ENCODE peak calls at places on chromosomes 6 and 20, in seven cellular contexts. A, S, U, O, L, M and P are unnamed samples. For H3K4me1, the result is how much of the 10 kb centered on the place peaks cover.

GRCh38 chr6:100342830-100343229 is 121.9 kb downstream of the SIM1 start:
- DNase-seq in A (no peak), S (peak), U (no peak), O (no peak), L (peak), M (no peak), P (no peak)

GRCh38 chr20:57378646-57379262 is 12.4 kb upstream of the RBM38 start:
- DNase-seq in A (no peak), S (no peak), U (no peak), O (no peak), L (no peak), M (no peak), P (no peak)

GRCh38 chr20:24780648-24781047 is 168.4 kb upstream of the CST7 start:
- DNase-seq in A (no peak), S (no peak), U (peak), O (no peak), L (no peak), M (no peak), P (peak)

GRCh38 chr6:53056273-53056672 is 8.9 kb upstream of the FBXO9 start:
- DNase-seq in A (no peak), S (no peak), U (no peak), O (no peak), L (no peak), M (no peak), P (no peak)

GRCh38 chr6:78942451-78942850 is 75.1 kb downstream of the IRAK1BP1 start:
- DNase-seq in A (no peak), S (peak), U (no peak), O (no peak), L (no peak), M (no peak), P (no peak)

GRCh38 chr6:154995241-154996162 is at the start of gene TIAM2:
- DNase-seq in A (peak), S (peak), U (peak), O (no peak), L (peak), M (no peak), P (no peak)

GRCh38 chr20:1336699-1337387 is 7.9 kb upstream of the SDCBP2 start:
- DNase-seq in A (peak), S (peak), U (peak), O (no peak), L (no peak), M (no peak), P (no peak)

GRCh38 chr6:36025932-36026327 is 1.5 kb upstream of the SLC26A8 start:
- DNase-seq in A (no peak), S (no peak), U (peak), O (peak), L (peak), M (no peak), P (no peak)

GRCh38 chr20:49633643-49634042 is 65.7 kb upstream of the PTGIS start:
- DNase-seq in A (no peak), S (no peak), U (no peak), O (no peak), L (no peak), M (no peak), P (no peak)

GRCh38 chr20:4944918-4945317 is 56.4 kb downstream of the SLC23A2 start:
- DNase-seq in A (no peak), S (peak), U (no peak), O (no peak), L (no peak), M (no peak), P (no peak)

GRCh38 chr20:49680475-49680874 is 33.2 kb downstream of the B4GALT5 start:
- DNase-seq in A (no peak), S (no peak), U (no peak), O (no peak), L (no peak), M (no peak), P (no peak)

GRCh38 chr6:169854813-169855212 is 103.4 kb downstream of the ERMARD start:
- DNase-seq in A (no peak), S (no peak), U (no peak), O (no peak), L (no peak), M (no peak), P (no peak)

GRCh38 chr20:2470051-2470431 is 548 bp downstream of the SNRPB start:
- DNase-seq in A (no peak), S (peak), U (no peak), O (no peak), L (peak), M (peak), P (peak)

GRCh38 chr6:33276864-33277662 is at the start of gene B3GALT4:
- DNase-seq in A (peak), S (peak), U (peak), O (no peak), L (peak), M (peak), P (peak)

GRCh38 chr6:76684881-76685280 is 612.4 kb upstream of the IMPG1 start:
- DNase-seq in A (no peak), S (no peak), U (peak), O (peak), L (peak), M (no peak), P (no peak)

GRCh38 chr6:154247119-154247814 is 109.3 kb downstream of the IPCEF1 start:
- DNase-seq in A (no peak), S (peak), U (peak), O (no peak), L (peak), M (no peak), P (no peak)

GRCh38 chr6:72261554-72261953 is 360.3 kb upstream of the KCNQ5 start:
- DNase-seq in A (no peak), S (no peak), U (no peak), O (no peak), L (no peak), M (no peak), P (no peak)

GRCh38 chr6:22680950-22681349 is 111.6 kb downstream of the HDGFL1 start:
- DNase-seq in A (no peak), S (no peak), U (no peak), O (no peak), L (no peak), M (no peak), P (no peak)

GRCh38 chr6:21596379-21597242 is 3.1 kb downstream of the SOX4 start:
- DNase-seq in A (peak), S (peak), U (peak), O (no peak), L (peak), M (no peak), P (peak)

GRCh38 chr20:2137552-2138201 is 36.0 kb downstream of the STK35 start:
- DNase-seq in A (no peak), S (no peak), U (no peak), O (no peak), L (no peak), M (no peak), P (no peak)

GRCh38 chr6:147238164-147238563 is 33.9 kb downstream of the STXBP5 start:
- DNase-seq in A (no peak), S (no peak), U (no peak), O (no peak), L (no peak), M (no peak), P (no peak)

GRCh38 chr6:157187182-157188093 is 135.9 kb downstream of the TMEM242 start:
- DNase-seq in A (no peak), S (no peak), U (no peak), O (no peak), L (peak), M (no peak), P (no peak)

GRCh38 chr20:53712212-53712977 is 118.8 kb upstream of the ZNF217 start:
- DNase-seq in A (no peak), S (no peak), U (peak), O (no peak), L (no peak), M (no peak), P (no peak)

GRCh38 chr6:119791746-119792145 is 442.2 kb upstream of the MAN1A1 start:
- DNase-seq in A (no peak), S (no peak), U (no peak), O (peak), L (no peak), M (no peak), P (no peak)

GRCh38 chr20:44181611-44182010 is 5.4 kb downstream of the JPH2 start:
- DNase-seq in A (peak), S (no peak), U (no peak), O (no peak), L (peak), M (no peak), P (no peak)

GRCh38 chr6:35764238-35764896 is 12.0 kb upstream of the CLPSL2 start:
- DNase-seq in A (no peak), S (no peak), U (peak), O (peak), L (peak), M (peak), P (no peak)

GRCh38 chr6:15498640-15499039 is 164.2 kb downstream of the DTNBP1 start:
- DNase-seq in A (no peak), S (no peak), U (no peak), O (no peak), L (no peak), M (no peak), P (no peak)

GRCh38 chr6:47655719-47656595 is 42.4 kb upstream of the ADGRF4 start:
- DNase-seq in A (no peak), S (peak), U (peak), O (no peak), L (peak), M (peak), P (no peak)

GRCh38 chr6:158849899-158850806 is 31.0 kb upstream of the EZR start:
- DNase-seq in A (no peak), S (peak), U (peak), O (no peak), L (no peak), M (peak), P (no peak)

GRCh38 chr6:85865665-85866372 is 223.1 kb upstream of the SYNCRIP start:
- DNase-seq in A (no peak), S (peak), U (no peak), O (peak), L (no peak), M (no peak), P (no peak)

GRCh38 chr6:85866758-85867401 is 224.2 kb upstream of the SYNCRIP start:
- DNase-seq in A (no peak), S (no peak), U (peak), O (no peak), L (no peak), M (no peak), P (no peak)

GRCh38 chr6:85868685-85869084 is 226.0 kb upstream of the SYNCRIP start:
- DNase-seq in A (no peak), S (no peak), U (no peak), O (no peak), L (no peak), M (no peak), P (no peak)

GRCh38 chr6:85866373-85866740 is 223.7 kb upstream of the SYNCRIP start:
- DNase-seq in A (no peak), S (no peak), U (no peak), O (no peak), L (no peak), M (no peak), P (no peak)

DNA sequence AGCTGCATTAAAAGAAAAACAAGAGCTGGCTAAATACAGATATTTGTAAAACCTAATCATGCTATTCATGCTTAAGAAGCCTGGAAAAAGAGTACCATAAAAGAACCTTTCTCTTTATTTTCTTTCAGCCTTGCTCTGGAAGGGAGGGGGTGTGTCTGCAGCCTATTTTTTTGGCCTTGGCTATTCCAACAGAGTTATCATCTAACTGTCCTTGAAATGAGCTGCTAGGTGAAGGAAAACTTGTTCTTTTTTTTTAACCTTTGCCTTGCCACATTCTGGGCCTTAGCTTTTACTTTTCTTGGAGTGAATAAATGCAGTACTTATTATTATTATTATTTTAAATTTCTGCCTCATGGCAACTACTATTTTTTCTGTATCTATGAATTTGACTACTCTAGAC is 224.9 kb upstream of the SYNCRIP start:
- DNase-seq in A (no peak), S (no peak), U (no peak), O (no peak), L (no peak), M (no peak), P (no peak)
- H3K4me1 ChIP-seq in A (under half), S (under half), U (under half), O (under half), L (under half), M (under half), P (under half)

DNA sequence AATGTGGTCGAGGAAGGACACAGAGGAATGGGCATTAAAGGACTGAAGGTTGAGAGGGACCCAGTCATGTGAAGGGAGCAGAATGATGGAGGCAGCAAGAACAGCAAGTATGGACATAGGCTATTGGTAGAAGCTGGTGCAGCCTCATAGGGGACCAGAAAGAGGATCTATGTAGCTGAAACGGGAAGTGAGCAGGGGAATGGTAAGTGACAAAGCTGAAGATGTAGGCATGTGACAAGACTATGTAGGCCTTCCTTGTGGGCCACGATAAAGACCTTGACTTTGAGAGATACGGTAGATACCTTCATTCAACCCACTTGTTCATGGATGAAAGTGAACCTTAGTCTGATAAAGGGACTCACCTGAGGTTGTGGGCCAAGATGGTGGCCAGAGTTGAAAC is 3.5 kb downstream of the CTNNBL1 start:
- DNase-seq in A (no peak), S (no peak), U (peak), O (no peak), L (no peak), M (no peak), P (peak)
- H3K4me3 ChIP-seq in A (no peak), S (no peak), U (no peak), O (no peak), L (no peak), M (no peak), P (no peak)

GRCh38 chr20:13784893-13785715 is at the start of the genes ESF1 and NDUFAF5:
- DNase-seq in A (peak), S (peak), U (peak), O (peak), L (peak), M (peak), P (peak)

GRCh38 chr20:13790708-13791107 is 5.9 kb downstream of the NDUFAF5 start:
- DNase-seq in A (no peak), S (no peak), U (no peak), O (no peak), L (no peak), M (no peak), P (no peak)

GRCh38 chr20:13791562-13792459 is 7.0 kb downstream of the NDUFAF5 start:
- DNase-seq in A (no peak), S (no peak), U (no peak), O (no peak), L (peak), M (no peak), P (no peak)

GRCh38 chr20:13786143-13786828 is 1.5 kb downstream of the NDUFAF5 start:
- DNase-seq in A (no peak), S (no peak), U (no peak), O (no peak), L (no peak), M (no peak), P (no peak)

GRCh38 chr20:13788167-13788834 is 3.5 kb downstream of the NDUFAF5 start:
- DNase-seq in A (no peak), S (peak), U (peak), O (peak), L (peak), M (peak), P (peak)
- H3K4me1 ChIP-seq in A (half or more), S (under half), U (under half), O (under half), L (under half), M (under half), P (under half)

GRCh38 chr6:97449437-97449966 is 166.5 kb upstream of the MMS22L start:
- DNase-seq in A (no peak), S (no peak), U (no peak), O (no peak), L (peak), M (no peak), P (no peak)
- H3K4me3 ChIP-seq in A (no peak), S (no peak), U (no peak), O (no peak), L (no peak), M (no peak), P (no peak)

GRCh38 chr6:31403283-31403989 is at the start of gene MICA:
- DNase-seq in A (peak), S (peak), U (peak), O (peak), L (peak), M (peak), P (peak)
- H3K4me1 ChIP-seq in A (half or more), S (under half), U (under half), O (under half), L (under half), M (under half), P (under half)

DNA sequence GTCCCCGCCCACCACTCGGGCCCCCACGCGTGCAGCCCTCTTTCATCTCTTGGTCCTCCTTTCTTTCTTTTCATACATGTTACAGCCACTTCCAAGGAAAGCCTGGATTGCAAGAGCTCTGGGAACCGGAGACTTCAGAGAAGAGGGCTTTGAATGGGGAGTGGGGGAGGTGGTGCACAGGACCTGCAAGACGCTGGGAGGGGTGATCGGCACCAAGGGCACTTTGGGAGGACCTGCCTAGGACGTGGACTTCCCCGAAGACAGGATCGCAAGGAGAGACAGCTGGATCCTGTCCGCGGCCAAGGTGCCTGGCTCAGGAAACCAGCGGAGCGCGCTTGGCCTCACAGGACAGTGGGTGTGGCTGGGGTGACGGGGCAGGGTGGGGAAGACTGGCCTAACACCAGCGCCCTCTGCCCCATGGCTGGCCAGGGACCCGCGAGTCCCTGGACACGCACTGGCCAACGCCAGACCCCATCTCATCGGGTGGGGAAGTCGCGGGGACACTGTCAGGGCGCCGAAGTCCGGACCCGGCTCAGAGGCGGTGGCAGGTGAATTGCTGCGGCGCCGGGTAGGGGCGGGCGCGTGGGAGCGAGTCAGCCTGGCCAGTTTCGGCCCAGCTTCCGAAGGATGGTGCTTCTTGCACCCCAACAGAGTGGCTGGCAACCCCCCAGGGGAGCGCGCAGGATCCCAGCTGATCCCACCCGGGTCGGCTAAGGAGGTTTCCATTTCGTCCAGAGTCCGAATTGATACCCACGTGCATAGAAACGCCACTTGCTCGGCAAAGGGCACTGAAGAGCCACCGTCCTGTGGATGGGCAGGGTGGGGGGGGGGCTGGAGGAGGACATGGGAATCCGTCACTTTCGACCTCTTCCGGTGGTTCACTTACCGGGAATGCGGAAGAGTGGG is 714 bp upstream of the THBD start:
- DNase-seq in A (peak), S (no peak), U (peak), O (no peak), L (peak), M (no peak), P (no peak)
- H3K4me3 ChIP-seq in A (peak), S (no peak), U (peak), O (peak), L (peak), M (no peak), P (no peak)

GRCh38 chr6:26198626-26199056 is 111.4 kb downstream of the HFE start:
- DNase-seq in A (no peak), S (no peak), U (no peak), O (no peak), L (no peak), M (no peak), P (no peak)
- H3K4me1 ChIP-seq in A (half or more), S (under half), U (under half), O (under half), L (under half), M (under half), P (under half)

GRCh38 chr6:37650071-37650481 is 47.6 kb downstream of the MDGA1 start:
- DNase-seq in A (peak), S (no peak), U (peak), O (peak), L (peak), M (no peak), P (no peak)
- H3K4me3 ChIP-seq in A (peak), S (no peak), U (no peak), O (peak), L (no peak), M (no peak), P (no peak)

DNA sequence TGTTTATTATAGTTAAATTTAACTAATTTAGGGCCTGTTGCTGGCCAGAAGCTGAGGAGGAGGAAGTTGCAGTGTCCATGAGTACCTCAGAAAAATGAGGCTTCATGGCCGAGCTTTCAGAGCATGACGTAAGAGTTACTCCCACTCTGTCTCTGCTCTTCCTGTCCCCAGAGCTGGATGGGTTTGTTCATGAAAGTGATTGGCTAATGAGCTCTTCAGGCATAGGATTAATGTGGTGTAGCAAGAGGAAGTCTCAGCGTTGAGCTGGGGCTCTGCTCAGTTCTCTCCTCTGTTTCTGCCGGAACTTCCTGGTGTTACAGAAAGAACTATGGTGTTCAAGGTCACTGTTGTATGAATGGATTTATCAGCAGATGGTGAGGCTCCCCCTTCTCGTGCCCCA is 335.6 kb downstream of the NRN1 start:
- DNase-seq in A (no peak), S (peak), U (peak), O (no peak), L (no peak), M (peak), P (no peak)
- H3K4me1 ChIP-seq in A (under half), S (half or more), U (under half), O (under half), L (under half), M (under half), P (under half)

GRCh38 chr6:148345176-148345575 is 2.5 kb downstream of the SASH1 start:
- DNase-seq in A (no peak), S (no peak), U (peak), O (no peak), L (peak), M (no peak), P (no peak)

GRCh38 chr6:148343383-148343782 is 745 bp downstream of the SASH1 start:
- DNase-seq in A (no peak), S (no peak), U (no peak), O (no peak), L (no peak), M (no peak), P (no peak)

GRCh38 chr6:148343028-148343374 is 363 bp downstream of the SASH1 start:
- DNase-seq in A (no peak), S (no peak), U (peak), O (no peak), L (no peak), M (no peak), P (no peak)

GRCh38 chr6:148347076-148348054 is 4.7 kb downstream of the SASH1 start:
- DNase-seq in A (no peak), S (no peak), U (no peak), O (no peak), L (no peak), M (no peak), P (no peak)

GRCh38 chr6:148345578-148345977 is 2.9 kb downstream of the SASH1 start:
- DNase-seq in A (no peak), S (no peak), U (no peak), O (no peak), L (no peak), M (no peak), P (no peak)
- H3K4me3 ChIP-seq in A (peak), S (no peak), U (no peak), O (no peak), L (no peak), M (no peak), P (no peak)